ENCODE peak calls at places on chromosome 3, in five cellular contexts. W, A, K, S and F are unnamed samples.

GRCh38 chr3:57120040-57120802 is 44.9 kb downstream of the IL17RD start:
- DNase-seq in S (no peak), K (no peak), A (no peak), W (no peak), F (no peak)

GRCh38 chr3:183285318-183285717 is 32.3 kb downstream of the B3GNT5 start:
- DNase-seq in W (no peak), K (no peak), A (peak), S (no peak), F (no peak)

GRCh38 chr3:120299403-120299802 is 14.4 kb upstream of the GPR156 start:
- DNase-seq in W (no peak), K (no peak), A (no peak), S (no peak), F (no peak)

GRCh38 chr3:185797108-185797881 is 27.5 kb downstream of the IGF2BP2 start:
- DNase-seq in K (no peak), S (no peak), W (no peak), A (no peak), F (no peak)

GRCh38 chr3:104388624-104389023 is 978.1 kb upstream of the ALCAM start:
- DNase-seq in W (no peak), K (no peak), A (no peak), S (no peak), F (no peak)

GRCh38 chr3:118692417-118692816 is 342.2 kb downstream of the IGSF11 start:
- DNase-seq in W (no peak), A (no peak), K (no peak), S (no peak), F (no peak)

GRCh38 chr3:38707730-38708129 is 58.2 kb upstream of the SCN5A start:
- DNase-seq in S (no peak), K (no peak), A (peak), W (no peak), F (no peak)

GRCh38 chr3:189806171-189806951 is 175.2 kb downstream of the TP63 start:
- DNase-seq in W (no peak), A (peak), S (peak), K (no peak), F (no peak)

GRCh38 chr3:123343296-123344174 is 105.4 kb downstream of the ADCY5 start:
- DNase-seq in K (no peak), W (no peak), S (no peak), A (no peak), F (no peak)

GRCh38 chr3:50365080-50365841 is 5.9 kb upstream of the TMEM115 start:
- DNase-seq in K (peak), S (peak), A (peak), W (no peak), F (peak)

GRCh38 chr3:177904661-177905060 is 631.6 kb upstream of the KCNMB2 start:
- DNase-seq in S (no peak), W (no peak), K (no peak), A (no peak), F (no peak)

GRCh38 chr3:99789322-99789721 is 28.3 kb upstream of the CMSS1 start:
- DNase-seq in S (no peak), K (no peak), A (peak), W (peak), F (peak)

GRCh38 chr3:111352585-111352984 is 189.4 kb upstream of the CD96 start:
- DNase-seq in W (no peak), S (no peak), K (no peak), A (no peak), F (no peak)

GRCh38 chr3:50201573-50202315 is 3.3 kb upstream of the SLC38A3 start:
- DNase-seq in K (no peak), A (no peak), W (no peak), S (no peak), F (no peak)

GRCh38 chr3:70233812-70234211 is 78.6 kb downstream of the MDFIC2 start:
- DNase-seq in W (no peak), K (no peak), A (no peak), S (no peak), F (no peak)